ENCODE peak calls at places on chromosomes 16 and 17, in eight cellular contexts. P, D, O, S, Z, Y, R and W are unnamed samples.

GRCh38 chr16:530111-530817 is 2.8 kb downstream of the CAPN15 start:
- DNase-seq in R (no peak), D (no peak), P (no peak), Z (no peak), O (no peak), S (no peak), Y (no peak), W (no peak)

GRCh38 chr17:75295220-75296158 is 6.3 kb upstream of the SLC25A19 start:
- DNase-seq in D (no peak), S (no peak), R (no peak), P (no peak), Y (no peak), Z (no peak), O (no peak), W (peak; percentile 73)

GRCh38 chr17:77458202-77459017 is 317.6 kb downstream of the SEC14L1 start:
- DNase-seq in Z (no peak), D (no peak), Y (no peak), P (no peak), O (no peak), S (no peak), R (no peak), W (no peak)

GRCh38 chr16:87552772-87553171 is 49.5 kb upstream of the JPH3 start:
- DNase-seq in P (no peak), Z (no peak), O (no peak), R (no peak), D (no peak), Y (no peak), S (no peak), W (no peak)

GRCh38 chr17:75516619-75517276 is 420 bp downstream of the TSEN54 start:
- DNase-seq in Z (peak; percentile 74), S (peak; percentile 42), Y (peak; percentile 38), O (no peak), D (peak; percentile 58), R (no peak), P (no peak), W (no peak)

GRCh38 chr16:64656471-64656870 is 465.4 kb downstream of the CDH11 start:
- DNase-seq in Y (no peak), D (no peak), O (no peak), R (no peak), P (no peak), S (no peak), Z (no peak), W (no peak)

GRCh38 chr17:31674305-31674704 is 184.7 kb downstream of the COPRS start:
- DNase-seq in S (no peak), D (no peak), Z (no peak), P (no peak), O (no peak), Y (no peak), R (peak; percentile 50), W (no peak)

GRCh38 chr16:72658888-72659717 is 388.8 kb downstream of the ZFHX3 start:
- DNase-seq in S (no peak), D (no peak), Z (no peak), R (peak; percentile 32), P (no peak), O (no peak), Y (no peak), W (no peak)

GRCh38 chr17:49890077-49890821 is 42.4 kb upstream of the TAC4 start:
- DNase-seq in S (no peak), Y (peak; percentile 48), D (no peak), R (no peak), O (no peak), P (no peak), Z (no peak), W (no peak)

GRCh38 chr17:4098516-4099209 is 44.2 kb downstream of the ZZEF1 start:
- DNase-seq in O (no peak), D (no peak), Z (no peak), R (no peak), S (no peak), P (no peak), Y (no peak), W (no peak)

DNA sequence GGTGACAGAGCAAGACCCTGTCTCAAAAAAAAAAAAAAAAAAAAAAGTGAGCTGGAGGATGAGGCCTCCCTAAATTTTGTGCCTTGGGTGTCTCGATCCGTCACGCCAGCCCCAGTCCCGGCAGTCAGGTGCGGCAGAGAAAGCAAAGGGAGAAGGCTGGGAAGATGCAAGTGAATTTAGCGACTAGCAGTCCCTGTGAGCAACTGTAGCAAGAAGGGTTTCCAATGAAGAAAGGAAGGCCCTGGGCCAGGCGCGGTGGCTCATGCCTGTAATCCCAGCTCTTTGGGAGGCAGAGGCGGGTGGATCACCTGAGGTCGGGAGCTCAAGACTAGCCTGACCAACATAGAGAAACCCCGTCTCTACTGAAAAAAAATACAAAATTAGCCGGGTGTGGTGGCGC is 2.0 kb upstream of the QPRT start:
- DNase-seq in S (no peak), O (no peak), Y (no peak), P (no peak), Z (no peak), R (no peak), D (no peak), W (no peak)
- TF ChIP-seq CTCF in S (no peak), O (no peak), Y (no peak), P (no peak), Z (no peak), R (no peak), D (no peak), W (no peak)

DNA sequence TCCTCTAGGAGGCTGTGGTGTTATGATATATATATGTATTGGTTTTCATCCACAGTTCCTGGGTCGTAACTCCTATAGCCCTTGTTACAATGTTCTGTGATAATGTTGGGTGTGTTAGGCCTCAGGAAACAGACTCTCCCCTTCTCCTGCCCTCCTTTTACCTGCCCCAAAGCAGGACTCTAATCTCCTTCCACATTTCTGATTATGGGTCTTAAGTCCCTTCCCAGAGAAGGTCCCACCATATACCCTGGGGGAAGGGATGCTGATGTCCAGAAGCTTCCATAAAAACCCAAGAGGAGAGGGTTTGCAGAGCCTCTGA is 450 bp upstream of the C1QBP start:
- DNase-seq in O (no peak), S (no peak), R (no peak), D (no peak), P (no peak), Y (no peak), Z (no peak), W (no peak)
- TF ChIP-seq CTCF in O (no peak), S (no peak), R (no peak), D (no peak), P (no peak), Y (no peak), Z (peak; percentile 28), W (no peak)

DNA sequence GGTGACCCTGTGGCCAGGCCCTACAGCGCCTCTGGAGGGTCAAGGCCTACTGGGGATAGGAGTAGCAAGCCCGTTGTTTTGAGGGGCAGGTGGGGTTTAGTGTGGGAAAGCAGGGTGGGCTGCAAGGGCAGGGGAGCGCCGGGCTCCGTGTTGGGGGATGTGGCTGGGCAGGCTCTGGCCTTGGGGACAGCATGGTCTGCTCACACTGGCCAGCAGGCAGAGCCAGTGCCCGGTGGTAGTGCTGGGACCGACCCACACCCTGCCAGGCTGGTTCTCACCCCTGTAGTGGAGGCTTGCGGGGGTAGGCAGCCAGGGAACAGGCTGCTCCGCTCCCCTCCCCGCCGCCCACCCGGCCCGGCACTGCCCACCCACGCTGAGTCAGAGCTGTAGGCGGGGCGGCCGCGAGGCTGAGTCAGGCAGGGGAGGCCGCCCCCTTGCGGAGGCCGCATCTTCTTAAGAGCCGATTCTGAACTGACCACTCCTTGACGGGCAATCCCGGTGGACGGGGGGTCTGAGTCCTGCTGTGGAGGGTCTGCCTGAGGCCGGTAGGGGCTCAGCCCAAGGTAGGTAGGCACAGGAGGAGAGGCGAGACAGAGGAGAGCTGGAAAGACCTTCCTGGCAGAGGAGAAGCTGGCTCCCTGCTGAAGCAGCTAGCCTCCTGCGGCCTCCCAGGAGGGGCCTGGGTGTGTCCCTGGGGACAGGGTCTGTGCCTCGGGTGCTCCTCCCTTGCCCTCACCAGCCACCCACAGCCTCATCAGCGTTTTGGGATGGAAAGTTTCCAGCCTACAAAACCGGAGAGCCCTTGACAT is 62.4 kb downstream of the BAIAP2 start:
- DNase-seq in Y (peak; percentile 86), O (peak; percentile 74), P (peak; percentile 95), D (peak; percentile 86), Z (peak; percentile 88), S (peak; percentile 48), R (peak; percentile 83), W (peak; percentile 67)
- TF ChIP-seq CTCF in Y (peak; percentile 65), O (no peak), P (peak; percentile 84), D (peak; percentile 84), Z (peak; percentile 53), S (peak; percentile 49), R (peak; percentile 55), W (peak; percentile 34)

GRCh38 chr17:13306310-13306962 is 288.6 kb upstream of the ELAC2 start:
- DNase-seq in P (no peak), S (peak; percentile 44), Y (no peak), O (no peak), Z (peak; percentile 41), R (peak; percentile 86), D (no peak), W (no peak)
- TF ChIP-seq CTCF in P (no peak), S (peak; percentile 43), Y (peak; percentile 33), O (no peak), Z (peak; percentile 68), R (peak; percentile 54), D (no peak), W (no peak)